ENCODE peak calls at places on chromosomes 12 and 14, in eight cellular contexts. S, C, D, P, N, W, M and L are unnamed samples.

GRCh38 chr12:97142737-97143450 is 235.8 kb downstream of the NEDD1 start:
- DNase-seq in N (no peak), W (no peak), D (no peak), S (no peak), C (no peak), P (no peak), M (no peak), L (peak)

GRCh38 chr12:116879509-116880212 is 1.6 kb downstream of the HRK start:
- DNase-seq in S (no peak), D (no peak), W (no peak), M (peak), P (no peak), C (peak), N (no peak), L (peak)

GRCh38 chr12:22729898-22730443 is 105.0 kb downstream of the ETNK1 start:
- DNase-seq in M (no peak), W (no peak), S (no peak), D (no peak), C (no peak), P (no peak), N (peak), L (peak)

GRCh38 chr12:81835783-81836182 is 76.6 kb upstream of the PPFIA2 start:
- DNase-seq in W (no peak), S (no peak), D (no peak), N (no peak), P (no peak), M (no peak), C (no peak), L (no peak)

GRCh38 chr12:12684375-12685106 is 11.4 kb downstream of the GPR19 start:
- DNase-seq in S (no peak), D (no peak), W (no peak), N (peak), M (peak), C (no peak), P (no peak), L (peak)

GRCh38 chr14:22379727-22380126 is 209.3 kb downstream of the DAD1 start:
- DNase-seq in S (no peak), C (no peak), D (no peak), M (no peak), W (no peak), P (no peak), N (no peak), L (peak)

GRCh38 chr12:42725839-42726238 is 136.3 kb upstream of the PRICKLE1 start:
- DNase-seq in W (no peak), C (no peak), D (no peak), M (no peak), N (peak), P (no peak), S (no peak), L (peak)

GRCh38 chr14:69629225-69630127 is 18.1 kb downstream of the SUSD6 start:
- DNase-seq in D (no peak), N (no peak), M (no peak), S (no peak), W (no peak), C (no peak), P (no peak), L (no peak)

GRCh38 chr12:57110189-57111045 is 745 bp downstream of the STAT6 start:
- DNase-seq in D (peak), P (peak), C (peak), N (no peak), W (peak), S (no peak), M (peak), L (no peak)

GRCh38 chr12:54004063-54004840 is 4.3 kb downstream of the HOXC9 start:
- DNase-seq in D (no peak), M (no peak), P (no peak), S (no peak), C (no peak), W (no peak), N (no peak), L (no peak)
- H3K4me3 ChIP-seq in D (no peak), M (no peak), P (no peak), S (no peak), C (no peak), W (no peak), N (no peak), L (no peak)

GRCh38 chr12:4383304-4383865 is 3.9 kb upstream of the FGF23 start:
- DNase-seq in M (peak), D (no peak), W (no peak), C (no peak), N (no peak), S (no peak), P (no peak), L (no peak)
- TF ChIP-seq CTCF in M (no peak), D (no peak), W (no peak), C (no peak), N (no peak), S (no peak), P (no peak), L (no peak)

DNA sequence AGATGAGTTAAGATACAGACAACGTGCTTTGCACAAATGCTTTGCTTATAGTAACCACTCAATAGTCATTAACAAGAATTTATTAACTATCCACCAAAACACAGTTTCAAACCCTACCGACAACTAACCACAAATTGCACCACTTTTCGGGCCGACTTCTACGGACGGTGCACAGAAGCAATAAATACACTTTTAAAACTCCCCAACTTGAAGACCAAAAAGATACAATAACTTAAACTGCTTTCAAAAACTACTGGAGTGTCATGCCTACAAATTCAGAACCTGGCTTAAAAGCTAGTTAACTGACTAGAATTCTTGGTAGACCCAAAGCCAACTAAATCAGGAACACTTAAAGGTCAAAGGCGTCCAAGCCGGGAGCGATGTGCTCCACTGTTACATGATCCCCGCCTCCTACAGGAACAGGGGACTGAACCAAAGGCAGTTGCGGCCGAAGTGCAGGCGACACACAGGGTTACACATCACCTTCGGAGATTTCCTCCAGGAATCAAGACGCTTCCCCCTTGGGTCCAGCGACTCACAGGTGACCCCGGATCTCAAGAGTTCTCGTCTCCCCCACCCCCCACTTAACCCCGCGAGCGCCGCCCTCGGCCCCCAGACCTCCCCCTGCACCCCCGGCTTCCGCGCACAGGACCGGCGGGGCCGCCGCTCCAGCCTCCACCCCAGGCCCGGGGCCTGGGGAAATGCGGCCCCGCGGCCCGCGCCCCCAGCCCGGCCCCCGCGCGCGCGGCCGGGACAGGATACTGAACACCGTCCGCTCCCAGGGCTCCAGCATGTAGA is 507 bp downstream of the SPTSSA start:
- DNase-seq in D (peak), P (peak), M (no peak), S (no peak), W (peak), N (peak), C (peak), L (peak)
- H3K4me3 ChIP-seq in D (peak), P (peak), M (peak), S (peak), W (peak), N (peak), C (peak), L (peak)

DNA sequence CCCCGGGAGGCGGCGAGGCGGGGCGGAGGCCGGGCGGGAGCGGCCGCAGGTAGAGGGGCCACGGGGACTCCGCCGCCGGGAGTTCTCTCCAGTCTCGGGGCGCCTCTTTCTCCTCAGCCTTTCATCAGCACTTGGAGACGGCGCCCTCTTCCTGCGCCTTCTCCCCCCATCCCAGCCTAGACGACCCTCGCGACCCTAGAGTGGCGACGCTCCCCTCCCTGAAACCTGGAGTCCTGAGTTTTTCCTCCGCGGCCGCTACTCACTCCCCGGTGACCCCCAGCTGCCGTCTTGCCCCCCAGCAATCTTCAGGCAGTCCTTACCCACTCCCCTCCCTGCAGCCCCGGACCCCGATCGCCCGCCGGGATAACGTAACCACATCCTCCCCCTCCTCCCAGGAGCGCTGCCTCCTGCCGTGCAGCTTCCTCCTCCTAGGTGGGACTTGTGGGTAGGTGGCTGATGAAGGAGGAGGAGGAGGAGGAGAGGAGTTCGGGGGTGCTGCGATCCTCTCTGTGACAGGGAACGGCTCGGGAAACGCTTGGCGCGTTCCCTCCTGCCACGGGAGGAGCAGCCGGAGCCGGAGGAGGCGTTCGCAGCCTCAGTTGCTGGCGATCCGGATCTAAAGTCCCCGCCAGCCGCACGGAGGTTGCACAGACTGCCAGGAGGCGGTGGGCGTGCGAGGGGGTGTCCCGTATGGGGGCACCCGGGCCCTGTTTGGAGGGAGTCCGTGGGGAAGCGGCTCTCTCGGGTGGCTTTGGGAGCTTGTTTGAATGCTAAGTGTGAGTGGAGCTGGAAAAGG is 889 bp downstream of the PLEKHA5 start:
- DNase-seq in S (no peak), C (peak), W (peak), D (peak), M (peak), P (peak), N (no peak), L (peak)
- TF ChIP-seq CTCF in S (no peak), C (no peak), W (no peak), D (no peak), M (no peak), P (no peak), N (no peak), L (no peak)

GRCh38 chr14:104112113-104112505 is 26.3 kb upstream of the KIF26A start:
- DNase-seq in N (no peak), D (peak), S (no peak), P (peak), C (no peak), M (no peak), W (no peak), L (no peak)

GRCh38 chr14:104115131-104115600 is 23.2 kb upstream of the KIF26A start:
- DNase-seq in D (peak), N (no peak), P (peak), C (no peak), W (no peak), M (no peak), S (no peak), L (no peak)

GRCh38 chr14:104114421-104115130 is 23.8 kb upstream of the KIF26A start:
- DNase-seq in C (no peak), W (no peak), N (no peak), D (peak), P (peak), M (peak), S (no peak), L (no peak)

GRCh38 chr14:104112609-104113571 is 25.5 kb upstream of the KIF26A start:
- DNase-seq in M (peak), P (peak), W (no peak), D (peak), C (no peak), N (no peak), S (no peak), L (no peak)

DNA sequence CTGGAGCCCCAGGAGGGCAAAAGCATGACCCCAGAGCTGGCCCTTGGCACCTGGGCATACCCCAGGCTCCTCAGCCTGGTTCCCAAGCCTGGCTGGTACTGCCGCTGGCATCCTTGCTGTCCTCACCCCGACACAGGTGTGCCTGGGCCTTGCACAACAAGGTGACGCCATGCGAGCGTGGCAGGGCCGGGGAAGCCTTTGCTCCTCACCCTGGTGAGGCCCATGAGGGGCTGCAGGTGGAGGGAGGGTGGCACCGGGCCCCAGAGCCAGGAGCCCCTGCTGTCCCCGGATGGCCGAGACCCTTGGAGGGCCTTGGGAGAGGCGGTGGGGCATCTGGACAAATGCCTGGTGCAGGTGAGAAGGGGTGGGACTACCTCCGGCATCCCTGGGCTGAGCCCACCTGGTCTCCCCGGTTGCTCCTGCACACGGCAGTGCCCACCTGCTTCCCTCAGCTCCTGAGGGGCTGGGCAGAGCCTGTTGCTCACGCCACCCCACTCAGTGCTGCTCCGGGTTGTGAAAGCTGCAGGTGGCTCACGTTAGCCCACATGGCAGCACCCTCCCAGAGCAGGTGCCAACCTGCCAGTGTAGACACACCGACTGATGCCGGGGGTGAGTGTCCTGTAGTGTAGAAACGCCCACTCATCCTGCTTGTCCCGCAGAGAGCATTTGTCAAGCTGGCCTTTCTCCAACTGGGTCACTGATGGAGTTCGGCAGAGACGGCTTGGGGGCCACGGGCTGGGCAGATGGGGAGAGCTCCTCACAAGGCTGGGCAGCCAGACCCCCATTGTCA is 24.6 kb upstream of the KIF26A start:
- DNase-seq in D (peak), S (no peak), W (no peak), P (peak), M (no peak), C (no peak), N (no peak), L (no peak)
- H3K4me3 ChIP-seq in D (no peak), S (no peak), W (no peak), P (no peak), M (no peak), C (no peak), N (no peak), L (no peak)

GRCh38 chr12:113049976-113050742 is 6.4 kb upstream of the DTX1 start:
- DNase-seq in P (no peak), D (no peak), S (no peak), M (peak), N (peak), C (no peak), W (no peak), L (no peak)
- TF ChIP-seq CTCF in P (peak), D (peak), S (no peak), M (peak), N (peak), C (no peak), W (no peak), L (peak)

DNA sequence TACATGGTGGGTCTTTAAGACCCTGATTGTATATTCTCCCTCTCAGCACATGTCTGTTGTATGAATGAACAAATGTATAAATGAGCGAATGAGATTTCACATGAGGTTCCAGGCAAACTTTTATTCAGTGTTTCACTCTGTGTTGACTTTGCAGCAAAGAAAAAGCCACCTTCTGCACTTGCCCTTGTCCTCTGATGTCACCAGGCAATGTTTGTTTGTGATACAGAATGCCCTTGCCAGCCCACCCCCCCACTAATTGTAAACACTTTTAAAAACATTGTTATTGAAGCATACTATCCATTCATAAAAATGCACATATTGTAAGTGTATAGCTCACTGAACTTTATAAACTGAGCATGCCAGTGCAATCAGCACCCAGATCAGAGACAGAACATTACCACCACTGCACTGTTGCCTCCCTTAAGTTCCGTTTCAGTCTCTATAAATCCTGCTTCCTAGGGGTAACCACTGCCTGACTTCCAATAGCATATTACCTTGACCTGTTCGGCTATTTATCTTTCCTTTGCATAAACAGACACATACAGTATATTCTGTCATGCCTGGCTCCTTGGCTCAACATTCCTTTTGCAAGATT is 11.3 kb upstream of the LTA4H start:
- DNase-seq in S (no peak), M (no peak), C (no peak), D (no peak), P (no peak), N (no peak), W (no peak), L (no peak)
- H3K4me3 ChIP-seq in S (no peak), M (no peak), C (no peak), D (no peak), P (no peak), N (no peak), W (no peak), L (no peak)